ENCODE peak calls at places on chromosomes 13 and 19, in five cellular contexts. M is activated naive CD8-positive, alpha-beta T cell treated with anti-CD3 and anti-CD28 coated beads for 36 hours; H is non-pigmented ciliary epithelial cell; B is osteoblast; Q is Calu3. N is an unnamed sample.

GRCh38 chr19:2799273-2800020 is 14.1 kb downstream of the THOP1 start:
- DNase-seq in M (no peak), H (no peak), B (peak), Q (no peak), N (no peak)

GRCh38 chr19:55175117-55175867 is 4.8 kb downstream of the SYT5 start:
- DNase-seq in M (no peak), H (no peak), B (peak), Q (no peak), N (no peak)

GRCh38 chr13:110832205-110832479 is 82.7 kb downstream of the ANKRD10 start:
- DNase-seq in M (no peak), H (no peak), B (no peak), Q (no peak), N (no peak)

GRCh38 chr13:80873589-80873988 is 532.7 kb upstream of the SPRY2 start:
- DNase-seq in M (peak), H (no peak), B (no peak), Q (no peak), N (peak)

GRCh38 chr19:3433805-3434540 is 46.4 kb downstream of the SMIM24 start:
- DNase-seq in M (no peak), H (no peak), B (peak), Q (no peak), N (no peak)

GRCh38 chr13:76286178-76286577 is 600.0 kb downstream of the KCTD12 start:
- DNase-seq in M (no peak), H (peak), B (no peak), Q (no peak), N (no peak)

GRCh38 chr13:46761866-46762265 is 35.1 kb downstream of the ESD start:
- DNase-seq in M (no peak), H (no peak), B (no peak), Q (no peak), N (no peak)

GRCh38 chr19:46133777-46134231 is 9.3 kb upstream of the IGFL3 start:
- DNase-seq in M (no peak), H (no peak), B (peak), Q (no peak), N (no peak)

GRCh38 chr13:75486654-75487053 is 4.7 kb upstream of the TBC1D4 start:
- DNase-seq in M (no peak), H (no peak), B (no peak), Q (no peak), N (no peak)

N was measured in GM13977.